ENCODE peak calls at places on chromosomes 12 and 14, in nine cellular contexts. P is cardiac fibroblast, Y is HepG2, S is astrocyte, Z is tibial nerve, O is tibial artery, N is Calu3, J is OCI-LY7, A is CD14-positive monocyte. H is an unnamed sample.

GRCh38 chr12:129202109-129202814 is 349.0 kb downstream of the GLT1D1 start:
- DNase-seq in N (no peak), Z (no peak), O (no peak), Y (no peak), P (no peak), A (no peak), J (no peak), S (no peak), H (no peak)

GRCh38 chr14:88669346-88669745 is 106.5 kb downstream of the ZC3H14 start:
- DNase-seq in Y (peak), A (no peak), O (no peak), J (no peak), S (no peak), N (no peak), P (no peak), Z (no peak), H (no peak)

GRCh38 chr12:112992541-112993398 is 14.5 kb downstream of the OAS2 start:
- DNase-seq in J (peak), Y (peak), Z (peak), P (peak), S (peak), A (peak), O (no peak), N (peak), H (peak)

GRCh38 chr14:101083564-101084435 is 180.3 kb upstream of the RTL1 start:
- DNase-seq in S (no peak), Z (no peak), J (no peak), Y (peak), N (no peak), O (no peak), P (no peak), A (no peak), H (no peak)

GRCh38 chr12:55742719-55743130 is at the start of gene GDF11:
- DNase-seq in S (peak), P (peak), J (peak), A (no peak), N (peak), Y (peak), O (peak), Z (peak), H (peak)

GRCh38 chr14:96139879-96140278 is 64.8 kb upstream of the BDKRB2 start:
- DNase-seq in O (no peak), Y (no peak), J (no peak), S (peak), P (no peak), Z (no peak), A (no peak), N (no peak), H (no peak)

GRCh38 chr12:91138337-91138905 is 27.1 kb upstream of the LUM start:
- DNase-seq in P (peak), A (no peak), N (no peak), O (no peak), S (no peak), J (no peak), Z (no peak), Y (no peak), H (no peak)

GRCh38 chr14:32256606-32257005 is 53.5 kb upstream of the RNU6-8 start:
- DNase-seq in N (no peak), S (no peak), Z (no peak), Y (no peak), P (no peak), A (no peak), J (no peak), O (no peak), H (no peak)

GRCh38 chr12:67630373-67631088 is 18.0 kb upstream of the DYRK2 start:
- DNase-seq in Y (peak), Z (no peak), N (peak), O (no peak), J (peak), A (peak), P (peak), S (no peak), H (no peak)
- TF ChIP-seq CTCF in Y (no peak), Z (peak), N (no peak), O (no peak), J (peak), A (no peak), P (no peak), S (no peak), H (no peak)

GRCh38 chr14:50943943-50944646 is at the start of gene PYGL:
- DNase-seq in Y (peak), N (peak), P (peak), A (no peak), O (peak), S (peak), J (peak), Z (peak), H (peak)
- TF ChIP-seq CTCF in Y (peak), N (no peak), P (no peak), A (no peak), O (no peak), S (no peak), J (no peak), Z (no peak), H (peak)

GRCh38 chr12:6614513-6615177 is 7.5 kb upstream of the CHD4 start:
- DNase-seq in P (no peak), A (no peak), S (no peak), J (no peak), Z (no peak), N (no peak), O (no peak), Y (no peak), H (no peak)

GRCh38 chr12:6612247-6612646 is 5.1 kb upstream of the CHD4 start:
- DNase-seq in J (peak), Z (no peak), O (no peak), N (no peak), S (no peak), A (no peak), P (no peak), Y (no peak), H (no peak)

GRCh38 chr12:6613015-6613775 is 6.0 kb upstream of the CHD4 start:
- DNase-seq in J (peak), O (peak), N (peak), P (peak), A (no peak), Z (peak), Y (peak), S (peak), H (peak)

GRCh38 chr12:6612652-6613014 is 5.5 kb upstream of the CHD4 start:
- DNase-seq in J (peak), Y (no peak), O (no peak), N (no peak), P (no peak), S (no peak), Z (no peak), A (no peak), H (no peak)

DNA sequence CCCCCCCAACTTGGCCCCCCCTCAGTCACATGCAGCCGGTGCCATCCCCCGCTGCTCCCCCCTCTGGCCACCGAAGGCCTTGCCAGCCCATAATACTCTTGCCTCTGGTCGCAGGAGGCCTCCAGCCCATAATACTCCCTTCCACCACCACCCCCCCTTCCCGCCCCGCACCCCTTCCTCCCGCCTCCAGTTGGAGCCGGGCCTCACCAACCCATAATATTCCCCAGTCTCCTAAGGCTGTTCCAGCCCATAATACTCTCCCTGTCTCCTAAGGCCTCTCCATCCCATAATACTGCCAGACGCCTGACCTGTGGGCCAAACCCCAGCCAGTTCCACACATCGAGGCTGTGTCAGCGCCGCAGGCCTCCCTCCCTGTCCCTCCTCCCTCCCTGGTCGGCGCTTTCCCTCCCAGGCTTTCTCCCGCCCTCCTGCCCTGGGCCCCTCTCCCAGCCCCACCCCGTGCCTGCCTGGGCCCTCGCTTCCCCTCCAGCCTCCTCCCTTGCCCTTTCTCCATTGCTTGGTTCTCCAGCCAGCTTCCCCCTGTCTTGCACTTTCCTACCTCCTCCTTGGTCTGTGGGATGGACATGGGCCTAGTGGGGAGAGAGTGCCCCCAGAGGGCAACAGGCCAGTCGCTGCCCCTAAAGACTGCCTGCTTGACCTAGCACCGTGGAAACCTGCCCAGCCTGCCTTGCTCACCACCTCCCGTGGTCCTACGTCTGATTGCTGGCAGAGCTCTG is 6.8 kb upstream of the CHD4 start:
- DNase-seq in J (peak), A (peak), N (peak), Z (peak), Y (peak), S (peak), P (peak), O (peak), H (peak)
- TF ChIP-seq CTCF in J (peak), A (no peak), N (no peak), Z (no peak), Y (peak), S (no peak), P (no peak), O (no peak), H (no peak)

GRCh38 chr12:89707623-89707991 is 1.0 kb downstream of the ATP2B1 start:
- DNase-seq in P (no peak), Y (peak), O (peak), A (no peak), J (peak), S (no peak), Z (no peak), N (peak), H (peak)

GRCh38 chr12:89709994-89710872 is 1.6 kb upstream of the ATP2B1 start:
- DNase-seq in A (peak), J (peak), O (peak), Z (peak), Y (no peak), N (peak), S (no peak), P (peak), H (peak)

GRCh38 chr12:89707992-89708792 is 446 bp downstream of the ATP2B1 start:
- DNase-seq in J (peak), Z (peak), N (peak), A (peak), P (peak), O (peak), Y (no peak), S (no peak), H (peak)

GRCh38 chr12:89709157-89709993 is 737 bp upstream of the ATP2B1 start:
- DNase-seq in A (peak), N (peak), S (peak), P (peak), Y (peak), Z (peak), O (peak), J (peak), H (peak)

GRCh38 chr12:89708793-89709156 is at the start of gene ATP2B1:
- DNase-seq in A (peak), S (peak), N (peak), P (peak), J (peak), O (peak), Y (peak), Z (peak), H (peak)
- TF ChIP-seq CTCF in A (no peak), S (no peak), N (no peak), P (no peak), J (no peak), O (peak), Y (no peak), Z (peak), H (no peak)

DNA sequence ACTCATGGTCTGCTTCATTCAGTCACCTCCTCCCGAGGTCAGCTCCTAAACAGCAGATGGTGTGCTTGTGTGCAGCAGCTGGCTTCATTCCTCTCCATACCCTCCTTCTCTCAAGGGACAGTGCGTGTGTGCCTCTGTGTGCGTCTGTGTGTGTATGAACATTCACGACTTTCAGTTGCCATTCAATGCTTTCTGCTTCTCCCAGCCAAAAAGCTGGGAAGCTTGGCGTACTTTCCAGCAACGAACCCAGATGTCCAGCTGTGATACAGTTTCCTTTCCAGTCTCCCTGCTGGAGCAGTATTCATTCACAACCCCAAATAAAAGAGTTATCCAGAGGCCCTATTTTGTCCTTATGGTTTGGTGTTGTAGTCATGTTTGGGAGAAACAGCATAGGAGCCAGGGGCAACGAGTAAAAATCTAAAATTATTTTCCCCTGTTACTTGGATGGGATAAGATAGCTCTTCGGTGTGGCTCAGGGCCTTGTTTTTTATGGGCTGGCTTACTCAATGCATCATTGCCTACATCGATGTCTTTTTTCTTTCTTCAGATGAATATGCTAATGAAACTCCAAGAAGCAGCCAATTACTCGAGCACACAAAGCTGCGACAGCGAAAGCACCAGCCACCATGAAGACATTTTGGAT is 379.3 kb downstream of the NAV3 start:
- DNase-seq in A (no peak), P (peak), O (no peak), S (no peak), J (no peak), N (no peak), Y (no peak), Z (no peak), H (no peak)
- TF ChIP-seq CTCF in A (no peak), P (no peak), O (no peak), S (no peak), J (no peak), N (no peak), Y (no peak), Z (no peak), H (no peak)

DNA sequence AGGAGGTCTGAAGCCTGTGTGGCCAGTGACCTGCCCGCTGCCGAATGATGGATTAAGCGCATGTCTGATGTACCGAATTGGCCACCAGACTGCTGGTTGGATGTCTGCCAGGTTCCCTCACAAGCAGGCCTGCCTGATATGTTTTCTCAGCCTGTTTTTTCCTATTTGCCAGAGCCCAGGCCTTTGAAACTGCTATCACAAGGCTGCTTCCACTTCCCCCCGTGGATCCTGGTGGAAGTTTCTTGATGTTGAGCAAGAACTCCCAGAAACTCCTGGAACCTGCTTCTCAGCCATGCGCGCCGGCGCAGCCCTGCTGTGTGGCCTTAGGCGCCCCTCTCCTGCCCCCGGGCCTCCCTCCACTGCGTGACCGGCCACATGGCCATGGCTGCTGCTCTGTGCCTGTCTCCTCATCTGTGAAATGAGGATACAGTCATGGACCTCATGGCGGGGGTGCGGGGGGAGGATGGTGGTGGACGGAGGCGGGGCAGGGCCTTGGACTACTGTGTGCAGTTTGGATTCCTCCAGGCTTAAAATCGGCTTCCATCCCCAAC is 56.6 kb downstream of the CALM1 start:
- DNase-seq in O (no peak), Z (no peak), A (no peak), Y (no peak), S (peak), P (peak), N (no peak), J (no peak), H (no peak)
- TF ChIP-seq CTCF in O (no peak), Z (no peak), A (no peak), Y (no peak), S (no peak), P (no peak), N (no peak), J (no peak), H (no peak)

GRCh38 chr12:46521145-46521544 is 148.6 kb upstream of the SLC38A2 start:
- DNase-seq in Z (no peak), A (no peak), O (no peak), N (no peak), Y (no peak), P (no peak), S (no peak), J (no peak), H (no peak)
- TF ChIP-seq CTCF in Z (no peak), A (no peak), O (no peak), N (no peak), Y (no peak), P (no peak), S (no peak), J (no peak), H (no peak)

H was measured in neural crest cell.